ENCODE peak calls at places on chromosomes 16 and 17, in four cellular contexts. Q, E, V and D are unnamed samples.

GRCh38 chr16:11138026-11138768 is 117.8 kb downstream of the SOCS1 start:
- DNase-seq in Q (no peak), E (no peak), V (no peak), D (no peak)

GRCh38 chr16:674968-675883 is at the start of gene RHBDL1:
- DNase-seq in Q (no peak), E (no peak), V (peak), D (peak)

GRCh38 chr16:89277641-89278341 is 60.3 kb downstream of the ZNF778 start:
- DNase-seq in Q (peak), E (no peak), V (no peak), D (no peak)

GRCh38 chr17:7853693-7854043 is 1.2 kb upstream of the TMEM88 start:
- DNase-seq in Q (no peak), E (no peak), V (no peak), D (no peak)

GRCh38 chr16:27322858-27323780 is 9.3 kb downstream of the IL4R start:
- DNase-seq in Q (no peak), E (no peak), V (no peak), D (no peak)

GRCh38 chr17:75440738-75441448 is 15.5 kb upstream of the TMEM94 start:
- DNase-seq in Q (no peak), E (no peak), V (no peak), D (no peak)

GRCh38 chr16:20307791-20308190 is 19.5 kb downstream of the GP2 start:
- DNase-seq in Q (no peak), E (no peak), V (no peak), D (no peak)

GRCh38 chr17:51372345-51373004 is 112.1 kb downstream of the UTP18 start:
- DNase-seq in Q (no peak), E (peak), V (peak), D (peak)

GRCh38 chr17:57294629-57295501 is 38.5 kb downstream of the MSI2 start:
- DNase-seq in Q (peak), E (no peak), V (peak), D (peak)

GRCh38 chr16:3149630-3150345 is 15.0 kb downstream of the ZNF213 start:
- DNase-seq in Q (peak), E (peak), V (peak), D (peak)

GRCh38 chr17:79836952-79837887 is 2.0 kb downstream of the CBX4 start:
- DNase-seq in Q (peak), E (peak), V (peak), D (peak)

GRCh38 chr17:75521951-75522727 is 3.4 kb upstream of the LLGL2 start:
- DNase-seq in Q (no peak), E (no peak), V (no peak), D (no peak)

GRCh38 chr17:81428121-81428515 is 32.9 kb downstream of the BAHCC1 start:
- DNase-seq in Q (no peak), E (peak), V (peak), D (peak)

GRCh38 chr17:64355536-64356303 is 34.9 kb downstream of the PECAM1 start:
- DNase-seq in Q (no peak), E (no peak), V (no peak), D (peak)